ENCODE peak calls at places on chromosomes 11 and 22, in nine cellular contexts. J is CD8-positive, alpha-beta memory T cell; L is substantia nigra; Y is Panc1; H is ovary; R is A549; V is HCT116; C is IMR-90; S is left lung. N is an unnamed sample.

GRCh38 chr11:68843052-68843561 is 1.4 kb upstream of the CPT1A start:
- DNase-seq in Y (no peak), R (no peak), H (peak), L (no peak), S (no peak), C (peak), J (peak), V (no peak), N (no peak)

GRCh38 chr22:19472233-19472632 is 6.8 kb downstream of the UFD1 start:
- DNase-seq in J (no peak), H (no peak), R (no peak), C (no peak), Y (no peak), V (no peak), S (no peak), L (no peak), N (no peak)

GRCh38 chr11:73749118-73749517 is 11.8 kb downstream of the RAB6A start:
- DNase-seq in S (no peak), R (no peak), C (no peak), H (no peak), L (no peak), J (no peak), V (no peak), Y (no peak), N (no peak)

GRCh38 chr22:49749227-49749626 is 78.4 kb downstream of the BRD1 start:
- DNase-seq in V (no peak), H (no peak), Y (no peak), R (no peak), C (no peak), L (no peak), J (no peak), S (no peak), N (no peak)

GRCh38 chr22:28819253-28820096 is 19.1 kb upstream of the XBP1 start:
- DNase-seq in H (no peak), L (no peak), C (no peak), Y (no peak), J (no peak), S (peak), V (no peak), R (no peak), N (no peak)

GRCh38 chr11:14657841-14658240 is 14.2 kb downstream of the PDE3B start:
- DNase-seq in J (no peak), V (no peak), L (no peak), H (no peak), Y (no peak), S (no peak), C (no peak), R (no peak), N (no peak)

GRCh38 chr22:46971776-46972150 is 209.3 kb downstream of the TBC1D22A start:
- DNase-seq in H (no peak), R (no peak), L (no peak), S (no peak), Y (no peak), J (no peak), V (no peak), C (no peak), N (no peak)

GRCh38 chr11:12556155-12556554 is 118.1 kb upstream of the TEAD1 start:
- DNase-seq in L (no peak), C (peak), V (no peak), R (no peak), S (no peak), H (peak), J (no peak), Y (no peak), N (no peak)

GRCh38 chr11:65663634-65664200 is 1.0 kb upstream of the RELA start:
- DNase-seq in J (peak), S (peak), R (peak), V (no peak), C (peak), L (no peak), H (peak), Y (no peak), N (no peak)

GRCh38 chr11:75664366-75664765 is 4.5 kb downstream of the MAP6 start:
- DNase-seq in L (no peak), Y (no peak), S (no peak), H (no peak), R (no peak), J (no peak), C (no peak), V (no peak), N (no peak)

GRCh38 chr11:44983786-44984185 is 33.1 kb upstream of the TP53I11 start:
- DNase-seq in C (no peak), R (no peak), J (no peak), Y (no peak), H (peak), V (no peak), L (no peak), S (no peak), N (no peak)

GRCh38 chr11:11826260-11826659 is 15.5 kb upstream of the USP47 start:
- DNase-seq in Y (no peak), V (no peak), L (no peak), C (no peak), H (no peak), R (no peak), J (no peak), S (no peak), N (no peak)

GRCh38 chr11:13884159-13884799 is 78.2 kb upstream of the SPON1 start:
- DNase-seq in H (no peak), V (no peak), J (no peak), S (no peak), L (no peak), C (no peak), Y (no peak), R (no peak), N (peak)

DNA sequence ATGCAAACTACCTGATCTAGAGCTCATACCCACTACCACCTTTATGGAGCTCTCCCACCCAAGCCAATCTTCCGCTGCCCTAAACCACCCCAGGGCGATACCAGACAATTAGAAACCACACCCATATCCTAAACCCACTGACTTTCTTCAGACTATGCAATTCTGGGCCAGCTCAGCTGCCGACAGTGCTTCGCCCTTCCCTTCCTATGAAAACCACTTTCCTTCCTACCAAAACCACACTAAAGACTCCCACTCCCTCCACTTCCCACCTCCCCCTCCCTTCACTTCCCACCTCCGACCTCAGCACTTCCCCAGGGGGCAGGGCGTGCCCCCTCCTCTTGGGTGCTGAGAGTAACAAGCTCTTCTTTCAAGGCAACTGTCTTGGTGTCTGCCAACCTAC is 25.1 kb downstream of the B3GAT1 start:
- DNase-seq in J (no peak), S (no peak), H (no peak), R (no peak), L (no peak), Y (no peak), C (no peak), V (no peak), N (no peak)
- H3K27ac ChIP-seq in J (no peak), S (no peak), H (no peak), R (no peak), L (no peak), Y (no peak), C (no peak), V (no peak), N (no peak)

DNA sequence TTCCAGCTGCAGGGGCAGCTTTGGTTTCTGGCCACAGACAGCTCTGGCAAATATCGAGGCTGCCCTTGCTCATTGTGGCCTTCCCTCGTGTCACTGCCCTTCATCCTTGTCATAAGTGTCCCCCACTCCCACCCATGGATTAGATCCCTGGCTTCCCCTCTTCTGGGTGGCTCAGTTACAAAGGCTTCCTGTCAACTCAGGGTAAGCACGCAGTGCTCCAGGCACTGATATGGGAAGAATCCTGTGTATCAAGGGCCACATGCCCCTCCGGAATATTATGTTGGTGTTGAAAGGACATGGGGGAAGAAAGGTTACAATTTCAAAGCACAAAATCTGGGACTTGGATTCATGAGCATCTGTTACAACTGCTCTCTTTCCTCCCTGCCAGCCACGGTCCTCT is 128.1 kb downstream of the DBX1 start:
- DNase-seq in R (no peak), L (no peak), C (no peak), V (no peak), S (no peak), J (no peak), H (no peak), Y (no peak), N (no peak)
- H3K27ac ChIP-seq in R (peak), L (no peak), C (peak), V (no peak), S (no peak), J (no peak), H (no peak), Y (no peak), N (peak)

GRCh38 chr22:17966403-17966717 is 58.0 kb downstream of the MICAL3 start:
- DNase-seq in H (no peak), Y (no peak), C (no peak), V (no peak), L (no peak), R (no peak), J (no peak), S (no peak), N (no peak)

GRCh38 chr22:17965538-17966402 is 58.6 kb downstream of the MICAL3 start:
- DNase-seq in H (no peak), S (no peak), R (no peak), L (no peak), J (no peak), V (no peak), C (no peak), Y (no peak), N (no peak)

GRCh38 chr22:17964153-17964552 is 60.2 kb downstream of the MICAL3 start:
- DNase-seq in C (no peak), S (no peak), L (no peak), Y (no peak), V (no peak), R (no peak), J (no peak), H (no peak), N (no peak)

GRCh38 chr22:17963015-17963414 is 61.3 kb downstream of the MICAL3 start:
- DNase-seq in L (no peak), S (no peak), C (no peak), V (no peak), Y (no peak), R (no peak), J (no peak), H (no peak), N (no peak)

DNA sequence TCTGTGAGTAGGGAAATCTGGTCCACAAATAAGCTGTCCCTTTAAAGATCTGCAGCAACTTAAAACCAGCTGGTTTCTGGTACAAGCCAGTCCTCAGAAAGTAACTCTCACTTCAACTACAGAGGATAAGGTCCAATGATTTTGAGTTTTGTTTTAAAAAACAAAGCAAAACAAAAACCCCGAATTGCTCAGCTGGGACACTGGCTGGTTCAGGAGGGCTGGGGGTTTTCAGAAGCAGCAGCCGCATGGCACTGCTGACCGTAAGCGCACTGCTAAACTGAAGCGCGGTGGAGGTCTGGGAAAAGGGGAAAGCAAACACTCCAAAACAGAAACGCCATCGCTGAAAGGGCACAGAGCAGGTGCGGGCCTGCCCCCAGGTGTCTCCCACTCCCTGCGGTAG is 59.7 kb downstream of the MICAL3 start:
- DNase-seq in R (no peak), L (no peak), S (no peak), Y (no peak), C (no peak), V (no peak), H (no peak), J (no peak), N (no peak)
- H3K27ac ChIP-seq in R (no peak), L (no peak), S (no peak), Y (no peak), C (peak), V (no peak), H (no peak), J (no peak), N (no peak)

GRCh38 chr11:6654281-6655019 is 1.2 kb downstream of the DCHS1 start:
- DNase-seq in L (no peak), S (no peak), H (peak), Y (no peak), R (no peak), C (no peak), J (peak), V (no peak), N (no peak)

GRCh38 chr11:6655790-6656580 is at the start of gene DCHS1:
- DNase-seq in C (no peak), V (no peak), S (no peak), J (peak), L (no peak), R (no peak), H (peak), Y (no peak), N (no peak)

GRCh38 chr11:6653656-6654055 is 2.0 kb downstream of the DCHS1 start:
- DNase-seq in C (no peak), J (no peak), S (no peak), Y (no peak), L (no peak), V (no peak), R (no peak), H (no peak), N (no peak)

GRCh38 chr11:6656581-6656915 is 939 bp upstream of the DCHS1 start:
- DNase-seq in C (no peak), S (no peak), V (no peak), J (no peak), Y (no peak), L (no peak), H (no peak), R (no peak), N (no peak)

DNA sequence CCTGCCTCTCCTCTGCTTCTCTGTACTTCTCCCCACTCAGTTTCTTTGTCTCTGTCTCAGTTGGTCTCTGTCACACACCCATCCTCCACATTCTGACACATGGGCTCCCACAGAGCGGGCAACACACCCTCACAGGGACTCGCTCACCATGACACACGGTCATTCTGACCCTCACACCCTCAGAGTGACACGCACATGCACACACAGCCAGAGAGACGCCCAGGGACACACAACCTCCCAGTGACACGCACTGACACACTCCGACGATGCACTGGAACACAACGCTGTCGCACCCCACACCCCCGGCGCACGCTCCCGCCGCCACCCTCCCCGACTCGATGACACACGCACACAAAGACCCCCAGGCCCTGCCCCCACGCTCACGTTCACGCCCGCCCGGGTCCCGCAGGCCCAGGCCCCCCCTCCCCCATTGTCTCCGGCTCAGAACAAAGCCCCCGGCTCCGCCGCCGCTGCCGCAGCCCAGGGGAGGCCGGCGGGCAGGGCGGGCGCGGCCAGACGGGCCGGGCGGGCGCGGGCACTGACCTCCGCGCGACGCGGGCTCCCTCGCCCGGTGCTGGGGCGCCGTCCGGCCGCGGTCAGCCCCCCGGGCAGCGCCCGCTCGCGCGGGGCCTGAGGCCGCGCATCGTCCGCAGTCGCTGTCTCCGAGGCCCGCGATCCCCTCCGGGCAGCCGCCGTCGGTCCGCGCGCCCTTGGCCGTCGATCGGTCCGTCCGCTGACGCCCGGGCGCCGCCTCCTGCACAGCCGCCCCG is 404 bp downstream of the DCHS1 start:
- DNase-seq in Y (no peak), V (no peak), S (no peak), R (no peak), L (no peak), J (peak), C (no peak), H (peak), N (no peak)
- H3K27ac ChIP-seq in Y (no peak), V (no peak), S (peak), R (no peak), L (peak), J (no peak), C (no peak), H (peak), N (no peak)

GRCh38 chr11:16909375-16910035 is 104.7 kb downstream of the PLEKHA7 start:
- DNase-seq in R (no peak), Y (no peak), S (no peak), L (no peak), C (no peak), H (no peak), V (no peak), J (no peak), N (no peak)
- H3K27ac ChIP-seq in R (no peak), Y (no peak), S (no peak), L (no peak), C (no peak), H (no peak), V (no peak), J (no peak), N (no peak)

GRCh38 chr22:38148252-38148651 is 33.4 kb downstream of the PLA2G6 start:
- DNase-seq in H (no peak), S (no peak), V (peak), Y (no peak), C (peak), R (no peak), J (no peak), L (no peak), N (no peak)

GRCh38 chr22:38155703-38156102 is 25.9 kb downstream of the PLA2G6 start:
- DNase-seq in S (no peak), H (no peak), R (no peak), Y (no peak), L (no peak), C (no peak), J (no peak), V (no peak), N (no peak)

DNA sequence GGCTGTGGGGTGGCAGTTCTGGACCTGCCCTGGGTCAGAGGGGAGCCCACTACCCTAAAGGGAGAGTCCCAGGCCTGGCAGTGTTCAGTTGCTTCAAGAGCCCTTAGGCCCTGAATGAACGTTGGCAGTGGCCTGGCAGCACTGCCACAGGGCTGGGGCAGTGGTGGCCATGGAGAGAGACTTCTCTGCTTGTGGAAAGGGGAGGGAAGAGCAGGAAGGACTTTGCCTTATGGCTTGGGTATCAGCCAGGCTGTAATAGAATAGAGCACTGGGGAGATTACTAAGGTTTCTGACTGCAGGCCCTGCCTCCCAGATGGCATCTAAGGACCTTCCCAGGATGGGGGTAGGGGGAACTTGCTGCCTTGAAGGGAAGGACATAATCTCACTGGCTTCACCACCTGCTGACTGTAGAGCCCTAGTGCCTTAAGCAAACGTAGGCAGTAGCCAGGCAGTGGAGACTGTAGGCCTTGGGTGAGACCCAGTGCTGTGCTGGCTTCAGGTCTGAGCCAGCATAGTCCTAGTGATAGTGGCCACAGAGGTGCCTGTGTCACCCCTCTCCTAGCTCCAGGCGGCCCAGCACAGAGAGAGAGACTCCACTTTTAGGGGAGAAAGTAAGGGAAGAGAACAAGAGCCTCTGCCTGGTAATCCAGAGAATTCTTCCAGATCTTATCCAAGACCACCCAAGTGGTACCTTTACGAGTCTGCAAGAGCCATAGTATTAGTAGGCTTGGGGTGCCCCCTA is 27.6 kb downstream of the PLA2G6 start:
- DNase-seq in C (no peak), L (no peak), J (no peak), R (no peak), S (no peak), Y (no peak), H (no peak), V (no peak), N (no peak)
- H3K27ac ChIP-seq in C (no peak), L (no peak), J (no peak), R (no peak), S (no peak), Y (no peak), H (no peak), V (no peak), N (peak)